ENCODE peak calls at places on chromosomes 13 and 19, in six cellular contexts. One of them, this sample, is unnamed.

GRCh38 chr19:40502647-40503046 is 35.8 kb downstream of the SPTBN4 start:
- DNase-seq in astrocyte: no peak
- DNase-seq in BJ: no peak
- DNase-seq in B cell: no peak
- DNase-seq in AG09319: no peak
- DNase-seq in choroid plexus epithelial cell: peak; percentile 6
- DNase-seq in this sample: no peak

GRCh38 chr19:38862321-38863059 is 12.7 kb upstream of the HNRNPL start:
- DNase-seq in astrocyte: no peak
- DNase-seq in BJ: peak; percentile 84
- DNase-seq in B cell: no peak
- DNase-seq in AG09319: no peak
- DNase-seq in choroid plexus epithelial cell: no peak
- DNase-seq in this sample: no peak

GRCh38 chr13:80716610-80717081 is 375.7 kb upstream of the SPRY2 start:
- DNase-seq in astrocyte: no peak
- DNase-seq in BJ: no peak
- DNase-seq in B cell: no peak
- DNase-seq in AG09319: no peak
- DNase-seq in choroid plexus epithelial cell: peak; percentile 90
- DNase-seq in this sample: no peak

GRCh38 chr19:959935-960502 is 24.1 kb upstream of the WDR18 start:
- DNase-seq in astrocyte: no peak
- DNase-seq in BJ: no peak
- DNase-seq in B cell: no peak
- DNase-seq in AG09319: no peak
- DNase-seq in choroid plexus epithelial cell: no peak
- DNase-seq in this sample: no peak

GRCh38 chr13:111043575-111043982 is 71.5 kb upstream of the ARHGEF7 start:
- DNase-seq in astrocyte: peak; percentile 12
- DNase-seq in BJ: no peak
- DNase-seq in B cell: no peak
- DNase-seq in AG09319: no peak
- DNase-seq in choroid plexus epithelial cell: peak; percentile 66
- DNase-seq in this sample: no peak

GRCh38 chr13:107250626-107251025 is 682.7 kb upstream of the ARGLU1 start:
- DNase-seq in astrocyte: no peak
- DNase-seq in BJ: no peak
- DNase-seq in B cell: no peak
- DNase-seq in AG09319: no peak
- DNase-seq in choroid plexus epithelial cell: no peak
- DNase-seq in this sample: no peak

GRCh38 chr19:14062558-14062855 is 631 bp upstream of the PALM3 start:
- DNase-seq in astrocyte: no peak
- DNase-seq in BJ: no peak
- DNase-seq in B cell: no peak
- DNase-seq in AG09319: no peak
- DNase-seq in choroid plexus epithelial cell: no peak
- DNase-seq in this sample: no peak

GRCh38 chr19:8571006-8571411 is 6.2 kb downstream of the MYO1F start:
- DNase-seq in astrocyte: peak; percentile 31
- DNase-seq in BJ: no peak
- DNase-seq in B cell: peak; percentile 50
- DNase-seq in AG09319: no peak
- DNase-seq in choroid plexus epithelial cell: peak; percentile 73
- DNase-seq in this sample: peak; percentile 89

GRCh38 chr19:51651216-51651846 is 4.7 kb upstream of the SIGLEC14 start:
- DNase-seq in astrocyte: no peak
- DNase-seq in BJ: no peak
- DNase-seq in B cell: peak; percentile 73
- DNase-seq in AG09319: no peak
- DNase-seq in choroid plexus epithelial cell: no peak
- DNase-seq in this sample: peak; percentile 87

GRCh38 chr19:55486043-55486970 is 1.3 kb downstream of the NAT14 start:
- DNase-seq in astrocyte: no peak
- DNase-seq in BJ: no peak
- DNase-seq in B cell: no peak
- DNase-seq in AG09319: no peak
- DNase-seq in choroid plexus epithelial cell: no peak
- DNase-seq in this sample: no peak

GRCh38 chr19:1624458-1624857 is 19.2 kb upstream of the UQCR11 start:
- DNase-seq in astrocyte: peak; percentile 15
- DNase-seq in BJ: no peak
- DNase-seq in B cell: peak; percentile 72
- DNase-seq in AG09319: no peak
- DNase-seq in choroid plexus epithelial cell: peak; percentile 70
- DNase-seq in this sample: peak; percentile 61

GRCh38 chr13:43744630-43745029 is 42.1 kb downstream of the ENOX1 start:
- DNase-seq in astrocyte: no peak
- DNase-seq in BJ: no peak
- DNase-seq in B cell: no peak
- DNase-seq in AG09319: no peak
- DNase-seq in choroid plexus epithelial cell: peak; percentile 11
- DNase-seq in this sample: no peak

GRCh38 chr19:49985926-49986325 is 25.0 kb upstream of the SIGLEC11 start:
- DNase-seq in astrocyte: no peak
- DNase-seq in BJ: no peak
- DNase-seq in B cell: peak; percentile 14
- DNase-seq in AG09319: no peak
- DNase-seq in choroid plexus epithelial cell: no peak
- DNase-seq in this sample: no peak

GRCh38 chr13:110869805-110870706 is 44.8 kb downstream of the ANKRD10 start:
- DNase-seq in astrocyte: peak; percentile 100
- DNase-seq in BJ: peak; percentile 99
- DNase-seq in B cell: no peak
- DNase-seq in AG09319: peak; percentile 99
- DNase-seq in choroid plexus epithelial cell: peak; percentile 99
- DNase-seq in this sample: peak; percentile 93

GRCh38 chr13:99376132-99376531 is 68.9 kb upstream of the GPR183 start:
- DNase-seq in astrocyte: no peak
- DNase-seq in BJ: no peak
- DNase-seq in B cell: peak; percentile 94
- DNase-seq in AG09319: no peak
- DNase-seq in choroid plexus epithelial cell: no peak
- DNase-seq in this sample: peak; percentile 89

GRCh38 chr13:112137144-112137543 is 70.2 kb downstream of the SOX1 start:
- DNase-seq in astrocyte: no peak
- DNase-seq in BJ: no peak
- DNase-seq in B cell: no peak
- DNase-seq in AG09319: no peak
- DNase-seq in choroid plexus epithelial cell: no peak
- DNase-seq in this sample: no peak

GRCh38 chr13:33153421-33154381 is 131.9 kb downstream of the STARD13 start:
- DNase-seq in astrocyte: peak; percentile 52
- DNase-seq in BJ: no peak
- DNase-seq in B cell: no peak
- DNase-seq in AG09319: no peak
- DNase-seq in choroid plexus epithelial cell: peak; percentile 87
- DNase-seq in this sample: no peak

GRCh38 chr19:11019824-11020223 is 59.0 kb downstream of the SMARCA4 start:
- DNase-seq in astrocyte: no peak
- DNase-seq in BJ: no peak
- DNase-seq in B cell: no peak
- DNase-seq in AG09319: no peak
- DNase-seq in choroid plexus epithelial cell: peak; percentile 52
- DNase-seq in this sample: no peak

GRCh38 chr19:15249560-15249874 is 17.3 kb upstream of the EPHX3 start:
- DNase-seq in astrocyte: no peak
- DNase-seq in BJ: no peak
- DNase-seq in B cell: no peak
- DNase-seq in AG09319: no peak
- DNase-seq in choroid plexus epithelial cell: no peak
- DNase-seq in this sample: no peak
- TF ChIP-seq CTCF in astrocyte: no peak
- TF ChIP-seq CTCF in BJ: peak; percentile 1
- TF ChIP-seq CTCF in B cell: no peak
- TF ChIP-seq CTCF in AG09319: no peak
- TF ChIP-seq CTCF in choroid plexus epithelial cell: peak; percentile 0
- TF ChIP-seq CTCF in this sample: no peak

DNA sequence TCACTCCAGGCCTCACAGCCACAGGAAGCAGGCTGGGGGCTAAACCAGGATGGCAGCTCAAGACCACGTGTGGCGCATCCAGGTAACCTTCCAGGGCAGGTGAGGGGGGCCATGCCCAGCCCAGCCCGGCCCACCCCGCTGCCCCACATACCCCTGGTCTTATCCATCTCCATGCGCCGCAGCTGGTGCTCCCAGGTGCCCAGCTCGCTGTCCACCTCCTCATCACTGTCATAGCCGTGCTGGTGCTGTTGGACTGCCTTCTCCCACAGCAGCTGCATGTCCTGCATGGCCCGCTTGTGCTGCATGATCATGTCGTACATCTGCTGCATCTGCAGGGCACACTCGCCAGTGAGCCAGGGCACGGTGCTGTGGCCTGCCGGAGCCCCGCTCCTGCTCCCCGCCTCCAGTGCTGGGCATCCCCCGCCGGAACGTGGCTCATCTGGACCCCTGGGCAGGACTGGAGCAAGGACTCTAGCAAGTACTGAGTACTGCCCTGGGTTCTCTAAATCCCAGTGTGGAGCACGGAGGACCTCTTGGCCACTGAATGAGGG is 6.0 kb upstream of the TM6SF2 start:
- DNase-seq in astrocyte: no peak
- DNase-seq in BJ: no peak
- DNase-seq in B cell: no peak
- DNase-seq in AG09319: no peak
- DNase-seq in choroid plexus epithelial cell: no peak
- DNase-seq in this sample: no peak
- TF ChIP-seq CTCF in astrocyte: no peak
- TF ChIP-seq CTCF in BJ: no peak
- TF ChIP-seq CTCF in B cell: no peak
- TF ChIP-seq CTCF in AG09319: no peak
- TF ChIP-seq CTCF in choroid plexus epithelial cell: no peak
- TF ChIP-seq CTCF in this sample: no peak

GRCh38 chr13:109155301-109155761 is 525.9 kb downstream of the MYO16 start:
- DNase-seq in astrocyte: peak; percentile 98
- DNase-seq in BJ: no peak
- DNase-seq in B cell: no peak
- DNase-seq in AG09319: peak; percentile 56
- DNase-seq in choroid plexus epithelial cell: peak; percentile 58
- DNase-seq in this sample: no peak
- TF ChIP-seq CTCF in astrocyte: no peak
- TF ChIP-seq CTCF in BJ: no peak
- TF ChIP-seq CTCF in B cell: no peak
- TF ChIP-seq CTCF in AG09319: peak; percentile 1
- TF ChIP-seq CTCF in choroid plexus epithelial cell: no peak
- TF ChIP-seq CTCF in this sample: no peak

DNA sequence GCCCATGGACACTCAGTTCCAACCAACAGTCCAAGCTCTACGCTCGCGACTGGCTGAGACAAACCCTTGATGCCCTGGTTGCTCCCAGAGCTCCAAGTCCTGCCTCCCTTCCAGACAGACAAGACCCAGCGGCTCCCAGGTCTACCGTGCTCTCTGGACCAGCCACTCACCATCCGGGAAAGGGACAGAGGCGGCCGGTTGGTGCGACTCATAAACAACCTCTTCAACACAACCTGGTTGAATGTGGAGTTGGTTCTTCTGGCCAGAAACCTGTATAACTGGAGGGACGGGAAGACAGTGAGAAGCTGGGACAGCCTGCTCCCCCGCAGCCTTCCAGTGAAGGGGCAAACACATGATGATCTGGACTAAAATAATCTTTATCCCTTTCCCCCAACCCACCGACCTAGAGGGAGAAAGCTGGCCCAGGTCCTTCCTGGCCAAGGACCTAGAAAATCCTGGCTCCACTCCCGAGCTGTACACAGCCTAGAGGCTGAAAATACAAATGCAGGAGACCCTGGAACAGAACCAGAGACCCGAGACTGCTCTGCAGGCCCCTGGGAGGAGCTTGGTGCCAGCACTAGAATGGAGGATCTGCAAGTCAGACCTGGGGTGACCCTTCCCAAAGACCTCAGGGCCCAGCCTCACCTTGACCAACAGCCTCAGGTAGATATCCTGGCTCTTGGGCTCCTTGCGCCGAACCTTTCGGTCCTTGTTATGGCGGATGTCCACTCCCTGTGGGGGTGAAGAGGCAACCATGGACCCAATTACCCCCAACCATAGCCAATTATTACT is 1.6 kb downstream of the RPL18 start:
- DNase-seq in astrocyte: no peak
- DNase-seq in BJ: no peak
- DNase-seq in B cell: no peak
- DNase-seq in AG09319: no peak
- DNase-seq in choroid plexus epithelial cell: peak; percentile 50
- DNase-seq in this sample: peak; percentile 44
- TF ChIP-seq CTCF in astrocyte: no peak
- TF ChIP-seq CTCF in BJ: no peak
- TF ChIP-seq CTCF in B cell: no peak
- TF ChIP-seq CTCF in AG09319: no peak
- TF ChIP-seq CTCF in choroid plexus epithelial cell: peak; percentile 39
- TF ChIP-seq CTCF in this sample: no peak

GRCh38 chr19:33279430-33280350 is 22.6 kb downstream of the CEBPA start:
- DNase-seq in astrocyte: no peak
- DNase-seq in BJ: no peak
- DNase-seq in B cell: no peak
- DNase-seq in AG09319: no peak
- DNase-seq in choroid plexus epithelial cell: no peak
- DNase-seq in this sample: no peak

GRCh38 chr19:33282036-33282686 is 20.2 kb downstream of the CEBPA start:
- DNase-seq in astrocyte: no peak
- DNase-seq in BJ: no peak
- DNase-seq in B cell: no peak
- DNase-seq in AG09319: no peak
- DNase-seq in choroid plexus epithelial cell: no peak
- DNase-seq in this sample: no peak

GRCh38 chr19:33283578-33283977 is 18.8 kb downstream of the CEBPA start:
- DNase-seq in astrocyte: no peak
- DNase-seq in BJ: no peak
- DNase-seq in B cell: no peak
- DNase-seq in AG09319: no peak
- DNase-seq in choroid plexus epithelial cell: no peak
- DNase-seq in this sample: no peak

GRCh38 chr19:33280351-33280921 is 21.9 kb downstream of the CEBPA start:
- DNase-seq in astrocyte: no peak
- DNase-seq in BJ: no peak
- DNase-seq in B cell: no peak
- DNase-seq in AG09319: no peak
- DNase-seq in choroid plexus epithelial cell: no peak
- DNase-seq in this sample: no peak

DNA sequence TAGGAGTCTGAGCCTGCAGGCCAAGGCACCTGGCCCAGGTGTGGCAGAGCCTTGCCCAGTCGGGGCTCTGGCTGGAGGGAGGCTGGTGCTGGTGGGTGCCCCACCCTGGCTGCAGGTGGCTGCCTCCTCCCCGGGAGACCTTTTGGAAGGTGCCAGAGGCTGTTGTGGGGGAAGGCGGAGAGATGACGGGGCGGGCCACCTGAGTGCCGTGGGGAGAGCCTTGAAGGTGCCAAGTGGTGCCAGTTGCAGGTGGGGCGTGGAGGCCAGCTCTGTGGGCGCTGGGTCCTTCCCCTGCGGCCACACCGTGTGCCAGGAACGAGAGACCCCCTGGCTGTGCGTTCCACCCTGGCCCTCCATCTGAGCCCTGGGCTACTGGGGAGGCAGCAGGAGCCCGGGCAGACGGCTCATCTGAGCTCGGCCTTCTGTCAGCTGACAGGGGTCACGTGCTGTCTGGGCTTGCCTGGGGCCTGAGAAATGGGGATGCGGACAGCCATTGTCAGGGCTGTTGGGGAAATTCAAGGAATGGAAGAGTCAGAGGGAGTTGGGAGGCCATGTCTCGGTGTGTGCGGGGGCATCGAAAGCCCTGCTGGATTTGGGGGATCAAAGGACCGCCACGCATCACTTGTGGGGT is 20.9 kb downstream of the CEBPA start:
- DNase-seq in astrocyte: no peak
- DNase-seq in BJ: no peak
- DNase-seq in B cell: no peak
- DNase-seq in AG09319: no peak
- DNase-seq in choroid plexus epithelial cell: no peak
- DNase-seq in this sample: no peak
- TF ChIP-seq CTCF in astrocyte: no peak
- TF ChIP-seq CTCF in BJ: no peak
- TF ChIP-seq CTCF in B cell: no peak
- TF ChIP-seq CTCF in AG09319: no peak
- TF ChIP-seq CTCF in choroid plexus epithelial cell: no peak
- TF ChIP-seq CTCF in this sample: no peak